ENCODE peak calls at places on chromosomes 12 and 14, in four cellular contexts. Q is aorta, J is neuronal stem cell, O is iPS DF 19.7. N is an unnamed sample.
A peak's percentile ranks its signal among the peaks of the same experiment; 100 is the strongest.

GRCh38 chr12:31922341-31923062 is 36.7 kb upstream of the RESF1 start:
- DNase-seq in Q (no peak), J (no peak), O (no peak), N (no peak)

GRCh38 chr12:2084553-2085296 is 31.9 kb downstream of the CACNA1C start:
- DNase-seq in Q (peak; percentile 82), J (no peak), O (no peak), N (no peak)

GRCh38 chr12:104680070-104680469 is 223.3 kb downstream of the CHST11 start:
- DNase-seq in Q (no peak), J (no peak), O (peak; percentile 33), N (no peak)

GRCh38 chr14:75875958-75876357 is 105.8 kb downstream of the TGFB3 start:
- DNase-seq in Q (no peak), J (no peak), O (no peak), N (no peak)

GRCh38 chr14:29028973-29029582 is 262.5 kb downstream of the FOXG1 start:
- DNase-seq in Q (no peak), J (peak; percentile 29), O (peak; percentile 35), N (no peak)

GRCh38 chr14:92500491-92500941 is 13.1 kb upstream of the RIN3 start:
- DNase-seq in Q (no peak), J (no peak), O (no peak), N (peak; percentile 51)

GRCh38 chr12:6312529-6313325 is 2.2 kb downstream of the PLEKHG6 start:
- DNase-seq in Q (peak; percentile 65), J (no peak), O (no peak), N (no peak)

GRCh38 chr12:127728729-127729128 is 538.2 kb upstream of the TMEM132C start:
- DNase-seq in Q (no peak), J (no peak), O (no peak), N (no peak)

GRCh38 chr14:23302290-23303225 is at the start of gene PPP1R3E:
- DNase-seq in Q (peak; percentile 90), J (peak; percentile 61), O (no peak), N (peak; percentile 97)

GRCh38 chr12:55929306-55929791 is 1.6 kb upstream of the DGKA start:
- DNase-seq in Q (no peak), J (no peak), O (no peak), N (peak; percentile 96)

GRCh38 chr14:20934148-20934762 is 21.0 kb upstream of the RNASE2 start:
- DNase-seq in Q (peak; percentile 79), J (peak; percentile 46), O (peak; percentile 15), N (peak; percentile 78)

GRCh38 chr12:20030847-20031246 is 337.5 kb upstream of the PDE3A start:
- DNase-seq in Q (no peak), J (peak; percentile 3), O (no peak), N (no peak)

GRCh38 chr14:76793956-76794355 is 18.7 kb downstream of the ANGEL1 start:
- DNase-seq in Q (no peak), J (no peak), O (no peak), N (no peak)

GRCh38 chr12:102480401-102480800 is at the start of gene IGF1:
- DNase-seq in Q (no peak), J (no peak), O (no peak), N (no peak)

GRCh38 chr12:113242018-113242418 is 20.8 kb downstream of the TPCN1 start:
- DNase-seq in Q (peak; percentile 60), J (no peak), O (no peak), N (peak; percentile 60)

GRCh38 chr14:73777420-73777819 is 63.2 kb upstream of the PNMA1 start:
- DNase-seq in Q (no peak), J (no peak), O (no peak), N (no peak)

GRCh38 chr14:75886661-75887348 is 95.0 kb downstream of the TGFB3 start:
- DNase-seq in Q (no peak), J (no peak), O (no peak), N (no peak)

GRCh38 chr14:29650554-29651269 is 276.9 kb downstream of the PRKD1 start:
- DNase-seq in Q (no peak), J (no peak), O (no peak), N (no peak)

N was measured in spleen.